ENCODE peak calls at places on chromosome 2, in seven cellular contexts. W is activated naive CD8-positive, alpha-beta T cell treated with anti-CD3 and anti-CD28 coated beads, Interleukin-2, amount 50 U/mL, for 24 hours; B is WTC11; Z is iris pigment epithelial cell; S is neural progenitor cell; X is MCF 10A; O is skeletal muscle cell. N is an unnamed sample.

GRCh38 chr2:131151398-131151797 is 46.3 kb downstream of the PLEKHB2 start:
- DNase-seq in B (no peak), S (no peak), O (no peak), W (no peak), X (no peak), Z (no peak), N (no peak)

GRCh38 chr2:127106457-127106997 is 427 bp downstream of the BIN1 start:
- DNase-seq in O (no peak), Z (peak; percentile 48), B (peak; percentile 51), W (peak; percentile 23), S (peak; percentile 47), X (peak; percentile 26), N (no peak)

GRCh38 chr2:144519934-144520717 is at the start of gene ZEB2:
- DNase-seq in Z (peak; percentile 79), X (peak; percentile 50), W (peak; percentile 40), B (no peak), O (peak; percentile 87), S (peak; percentile 89), N (peak; percentile 32)

GRCh38 chr2:219352448-219353023 is 20.0 kb upstream of the RESP18 start:
- DNase-seq in Z (peak; percentile 61), X (peak; percentile 72), S (peak; percentile 81), W (peak; percentile 81), O (no peak), B (peak; percentile 88), N (peak; percentile 71)

GRCh38 chr2:98935111-98935770 is 784 bp downstream of the CRACDL start:
- DNase-seq in B (no peak), Z (no peak), O (no peak), W (no peak), S (peak; percentile 24), X (no peak), N (no peak)

GRCh38 chr2:197450485-197450884 is 2.9 kb upstream of the COQ10B start:
- DNase-seq in B (no peak), X (no peak), O (no peak), W (no peak), Z (no peak), S (no peak), N (no peak)

GRCh38 chr2:227939271-227940027 is 68.0 kb downstream of the DAW1 start:
- DNase-seq in X (peak; percentile 78), Z (peak; percentile 61), W (no peak), S (peak; percentile 83), B (peak; percentile 34), O (no peak), N (no peak)

GRCh38 chr2:40716879-40717278 is 265.0 kb upstream of the SLC8A1 start:
- DNase-seq in O (peak; percentile 70), S (no peak), W (no peak), X (peak; percentile 88), B (no peak), Z (peak; percentile 31), N (no peak)

GRCh38 chr2:70381235-70381634 is 79.4 kb upstream of the FAM136A start:
- DNase-seq in Z (no peak), O (no peak), X (peak; percentile 5), B (no peak), S (no peak), W (no peak), N (no peak)

N was measured in DND-41.